ENCODE peak calls at places on chromosomes 6 and 20, in seven cellular contexts. M is CD4-positive, alpha-beta T cell; L is type B pancreatic cell; Q is GM10248; B is glutamatergic neuron; S is lower lobe of right lung; C is B cell. H is an unnamed sample.

GRCh38 chr20:62111148-62111547 is 11.1 kb upstream of the LSM14B start:
- DNase-seq in B (no peak), Q (no peak), C (no peak), L (no peak), S (no peak), M (no peak), H (no peak)

GRCh38 chr6:90466191-90466940 is 120.5 kb downstream of the MAP3K7 start:
- DNase-seq in C (no peak), S (no peak), Q (no peak), L (no peak), B (no peak), M (no peak), H (no peak)

GRCh38 chr6:37787216-37787615 is 32.3 kb upstream of the ZFAND3 start:
- DNase-seq in Q (no peak), S (no peak), L (no peak), C (no peak), B (no peak), M (no peak), H (no peak)

GRCh38 chr6:105648276-105648675 is 245.4 kb upstream of the PREP start:
- DNase-seq in L (no peak), Q (no peak), M (no peak), B (no peak), C (no peak), S (no peak), H (no peak)

GRCh38 chr6:156396791-156397418 is 380.3 kb upstream of the ARID1B start:
- DNase-seq in L (no peak), C (no peak), M (no peak), B (no peak), Q (no peak), S (no peak), H (no peak)

GRCh38 chr6:113879186-113880096 is 22.3 kb downstream of the MARCKS start:
- DNase-seq in L (no peak), Q (peak; percentile 52), B (peak; percentile 40), M (no peak), C (peak; percentile 51), S (no peak), H (peak; percentile 54)

GRCh38 chr20:55461519-55461918 is 543.8 kb downstream of the CBLN4 start:
- DNase-seq in L (no peak), M (no peak), S (no peak), B (no peak), Q (no peak), C (no peak), H (no peak)

GRCh38 chr20:40591104-40591503 is 97.9 kb downstream of the MAFB start:
- DNase-seq in S (no peak), M (no peak), L (no peak), B (no peak), Q (no peak), C (no peak), H (no peak)

GRCh38 chr6:115765966-115766365 is 294.7 kb downstream of the FRK start:
- DNase-seq in Q (no peak), L (no peak), M (no peak), S (no peak), C (no peak), B (no peak), H (no peak)

GRCh38 chr6:168666170-168666569 is 225.2 kb downstream of the SMOC2 start:
- DNase-seq in C (no peak), L (no peak), B (no peak), Q (no peak), M (no peak), S (no peak), H (no peak)

GRCh38 chr6:43757966-43758616 is 11.9 kb upstream of the VEGFA start:
- DNase-seq in Q (no peak), L (no peak), M (no peak), B (no peak), C (no peak), S (peak; percentile 44), H (no peak)

GRCh38 chr6:14396826-14397517 is 279.4 kb downstream of the CD83 start:
- DNase-seq in L (no peak), Q (peak; percentile 37), C (no peak), S (peak; percentile 46), M (no peak), B (no peak), H (no peak)

GRCh38 chr6:37705239-37706051 is 7.8 kb upstream of the MDGA1 start:
- DNase-seq in M (peak; percentile 68), B (peak; percentile 89), L (peak; percentile 86), S (peak; percentile 77), C (peak; percentile 86), Q (peak; percentile 90), H (no peak)

GRCh38 chr6:30481213-30481964 is 7.9 kb upstream of the HLA-E start:
- DNase-seq in B (peak; percentile 52), Q (no peak), M (no peak), L (no peak), S (no peak), C (no peak), H (no peak)

GRCh38 chr6:7970616-7971015 is 60.0 kb upstream of the TXNDC5 start:
- DNase-seq in M (no peak), B (no peak), C (no peak), Q (no peak), L (no peak), S (no peak), H (no peak)

GRCh38 chr6:42727627-42728026 is 5.2 kb upstream of the PRPH2 start:
- DNase-seq in S (no peak), Q (no peak), M (no peak), L (no peak), C (no peak), B (no peak), H (no peak)

GRCh38 chr6:107292570-107293285 is 166.6 kb downstream of the PDSS2 start:
- DNase-seq in M (no peak), S (no peak), Q (no peak), B (peak; percentile 18), C (no peak), L (no peak), H (no peak)

GRCh38 chr6:154154389-154154967 is 115.4 kb downstream of the OPRM1 start:
- DNase-seq in L (no peak), S (no peak), B (peak; percentile 42), M (peak; percentile 61), C (no peak), Q (peak; percentile 29), H (peak; percentile 32)

GRCh38 chr6:167077241-167077932 is 45.5 kb upstream of the CCR6 start:
- DNase-seq in C (no peak), S (no peak), L (no peak), M (no peak), Q (no peak), B (no peak), H (no peak)

GRCh38 chr6:9697263-9697931 is 717.5 kb downstream of the TFAP2A start:
- DNase-seq in B (no peak), S (no peak), L (no peak), M (no peak), C (no peak), Q (no peak), H (no peak)

GRCh38 chr6:36834576-36835293 is 4.5 kb downstream of the CPNE5 start:
- DNase-seq in S (no peak), B (peak; percentile 52), L (no peak), M (no peak), Q (no peak), C (no peak), H (no peak)

GRCh38 chr20:45355209-45355608 is 7.0 kb upstream of the SDC4 start:
- DNase-seq in C (no peak), L (no peak), M (no peak), Q (no peak), B (no peak), S (no peak), H (no peak)

GRCh38 chr6:168095171-168095691 is 16.2 kb upstream of the FRMD1 start:
- DNase-seq in B (peak; percentile 12), C (no peak), M (no peak), L (no peak), S (peak; percentile 37), Q (no peak), H (no peak)

GRCh38 chr6:36924131-36924530 is 30.4 kb upstream of the PI16 start:
- DNase-seq in L (no peak), M (no peak), Q (no peak), B (no peak), S (no peak), C (no peak), H (no peak)

GRCh38 chr6:139839506-139840156 is 465.2 kb upstream of the CITED2 start:
- DNase-seq in C (no peak), Q (no peak), L (no peak), B (no peak), S (peak; percentile 69), M (no peak), H (no peak)

GRCh38 chr20:41050361-41051019 is 21.9 kb downstream of the TOP1 start:
- DNase-seq in M (no peak), C (no peak), Q (no peak), B (no peak), S (no peak), L (no peak), H (no peak)

GRCh38 chr6:93677297-93677965 is 258.1 kb upstream of the EPHA7 start:
- DNase-seq in C (no peak), S (no peak), B (no peak), M (no peak), L (no peak), Q (no peak), H (no peak)
- TF ChIP-seq CTCF in C (no peak), S (no peak), B (no peak), M (no peak), L (no peak), Q (no peak), H (no peak)

GRCh38 chr20:43667341-43668132 is 623 bp downstream of the MYBL2 start:
- DNase-seq in M (no peak), L (no peak), C (peak; percentile 84), Q (peak; percentile 31), S (no peak), B (peak; percentile 63), H (peak; percentile 67)
- TF ChIP-seq CTCF in M (no peak), L (no peak), C (no peak), Q (no peak), S (no peak), B (no peak), H (no peak)

GRCh38 chr20:49889943-49890650 is 25.2 kb downstream of the SPATA2 start:
- DNase-seq in M (no peak), S (no peak), B (no peak), Q (no peak), L (no peak), C (no peak), H (no peak)
- TF ChIP-seq CTCF in M (peak; percentile 24), S (peak; percentile 38), B (no peak), Q (no peak), L (peak; percentile 22), C (peak; percentile 23), H (no peak)

GRCh38 chr20:36744764-36745191 is 1.1 kb downstream of the NDRG3 start:
- DNase-seq in B (peak; percentile 26), S (no peak), M (no peak), Q (no peak), C (no peak), L (no peak), H (peak; percentile 29)

GRCh38 chr20:36742558-36742957 is 3.3 kb downstream of the NDRG3 start:
- DNase-seq in S (no peak), Q (no peak), M (no peak), B (no peak), C (no peak), L (no peak), H (no peak)

GRCh38 chr20:36745234-36745926 is 510 bp downstream of the NDRG3 start:
- DNase-seq in B (peak; percentile 50), M (peak; percentile 5), S (peak; percentile 54), C (no peak), Q (no peak), L (no peak), H (no peak)

GRCh38 chr20:36744243-36744642 is 1.6 kb downstream of the NDRG3 start:
- DNase-seq in B (no peak), S (no peak), Q (no peak), C (no peak), L (no peak), M (no peak), H (no peak)

GRCh38 chr20:36745927-36746659 is at the start of gene NDRG3:
- DNase-seq in M (peak; percentile 88), S (peak; percentile 97), B (peak; percentile 92), Q (peak; percentile 98), L (peak; percentile 92), C (peak; percentile 93), H (peak; percentile 97)
- TF ChIP-seq CTCF in M (no peak), S (peak; percentile 13), B (no peak), Q (peak; percentile 35), L (peak; percentile 24), C (peak; percentile 26), H (no peak)